ENCODE peak calls at places on chromosomes 16 and 17, in four cellular contexts. M is RWPE1, G is heart left ventricle, R is HCT116. Q is an unnamed sample.

GRCh38 chr17:57953219-57953618 is 2.0 kb downstream of the CUEDC1 start:
- DNase-seq in M (no peak), G (no peak), R (no peak), Q (no peak)

GRCh38 chr17:17476865-17477467 is at the start of gene MED9:
- DNase-seq in M (peak), G (peak), R (peak), Q (peak)

GRCh38 chr17:76969598-76970172 is 101.5 kb downstream of the MGAT5B start:
- DNase-seq in M (no peak), G (peak), R (no peak), Q (no peak)

GRCh38 chr16:77850637-77851330 is 62.4 kb downstream of the VAT1L start:
- DNase-seq in M (no peak), G (no peak), R (no peak), Q (no peak)

GRCh38 chr16:72124148-72124547 is 30.5 kb downstream of the DHX38 start:
- DNase-seq in M (no peak), G (no peak), R (no peak), Q (no peak)

GRCh38 chr17:148757-149156 is 11.4 kb downstream of the SCGB1C2 start:
- DNase-seq in M (no peak), G (peak), R (no peak), Q (no peak)

GRCh38 chr17:38333635-38334295 is 10.0 kb downstream of the GPR179 start:
- DNase-seq in M (no peak), G (no peak), R (no peak), Q (no peak)

GRCh38 chr17:4537451-4538235 is 17.5 kb downstream of the MYBBP1A start:
- DNase-seq in M (no peak), G (peak), R (no peak), Q (no peak)

GRCh38 chr17:77256710-77257109 is 115.9 kb downstream of the SEC14L1 start:
- DNase-seq in M (no peak), G (no peak), R (no peak), Q (no peak)

GRCh38 chr16:67856927-67857546 is 9.5 kb upstream of the CENPT start:
- DNase-seq in M (no peak), G (no peak), R (no peak), Q (no peak)

GRCh38 chr17:73710095-73710592 is 65.9 kb upstream of the SDK2 start:
- DNase-seq in M (peak), G (peak), R (peak), Q (peak)

GRCh38 chr17:17300624-17301568 is 2.3 kb upstream of the NT5M start:
- DNase-seq in M (peak), G (peak), R (no peak), Q (peak)

GRCh38 chr16:66266436-66267286 is 99.8 kb upstream of the CDH5 start:
- DNase-seq in M (no peak), G (peak), R (no peak), Q (no peak)

GRCh38 chr17:35314415-35315216 is 58.8 kb downstream of the SLFN11 start:
- DNase-seq in M (no peak), G (peak), R (no peak), Q (no peak)

GRCh38 chr16:72099377-72099818 is 5.8 kb downstream of the DHX38 start:
- DNase-seq in M (peak), G (no peak), R (peak), Q (no peak)

GRCh38 chr16:78298986-78299385 is 199.5 kb downstream of the WWOX start:
- DNase-seq in M (no peak), G (no peak), R (no peak), Q (no peak)

GRCh38 chr16:53087101-53087500 is 32.3 kb downstream of the CHD9 start:
- DNase-seq in M (no peak), G (no peak), R (no peak), Q (no peak)

GRCh38 chr16:89687092-89687940 is 827 bp downstream of the CDK10 start:
- DNase-seq in M (peak), G (no peak), R (no peak), Q (no peak)

GRCh38 chr16:86566601-86566965 is at the start of gene FOXC2:
- DNase-seq in M (peak), G (peak), R (no peak), Q (no peak)

GRCh38 chr17:5526821-5527598 is 40.6 kb downstream of the MIS12 start:
- DNase-seq in M (peak), G (peak), R (peak), Q (peak)

GRCh38 chr17:15490634-15491261 is 23.3 kb upstream of the CDRT4 start:
- DNase-seq in M (no peak), G (peak), R (peak), Q (no peak)

GRCh38 chr17:2111691-2112090 is 56.8 kb downstream of the HIC1 start:
- DNase-seq in M (no peak), G (no peak), R (no peak), Q (no peak)

GRCh38 chr17:76597156-76598003 is 11.7 kb upstream of the ST6GALNAC2 start:
- DNase-seq in M (peak), G (no peak), R (no peak), Q (no peak)

Q was measured in Panc1.